ENCODE peak calls at places on chromosomes 2 and 18, in seven cellular contexts. C is cardiac fibroblast, D is MCF 10A, G is progenitor cell of endocrine pancreas, J is foreskin fibroblast, B is AG09309, K is right atrium auricular region. T is an unnamed sample.

GRCh38 chr2:103285354-103285753 is 523.5 kb downstream of the TMEM182 start:
- DNase-seq in C (no peak), D (no peak), G (no peak), J (no peak), B (no peak), K (no peak), T (no peak)

GRCh38 chr2:217393585-217394032 is 533.7 kb upstream of the TNP1 start:
- DNase-seq in C (peak; percentile 61), D (peak; percentile 81), G (no peak), J (peak; percentile 95), B (peak; percentile 74), K (peak; percentile 74), T (no peak)

GRCh38 chr2:150585221-150585971 is 97.9 kb upstream of the RND3 start:
- DNase-seq in C (peak; percentile 76), D (no peak), G (no peak), J (peak; percentile 55), B (no peak), K (no peak), T (no peak)

GRCh38 chr2:190628651-190629378 is 20.1 kb upstream of the NAB1 start:
- DNase-seq in C (peak; percentile 55), D (no peak), G (no peak), J (peak; percentile 18), B (no peak), K (no peak), T (no peak)

GRCh38 chr2:27059141-27059820 is 7.8 kb downstream of the AGBL5 start:
- DNase-seq in C (peak; percentile 37), D (no peak), G (no peak), J (no peak), B (no peak), K (no peak), T (no peak)

GRCh38 chr2:6576312-6576711 is 289.4 kb downstream of the CMPK2 start:
- DNase-seq in C (no peak), D (peak; percentile 18), G (no peak), J (peak; percentile 67), B (no peak), K (no peak), T (no peak)

GRCh38 chr2:103139628-103140268 is 377.9 kb downstream of the TMEM182 start:
- DNase-seq in C (no peak), D (no peak), G (no peak), J (no peak), B (no peak), K (no peak), T (no peak)

GRCh38 chr2:14517731-14518130 is 114.8 kb upstream of the LRATD1 start:
- DNase-seq in C (no peak), D (no peak), G (no peak), J (peak; percentile 75), B (no peak), K (no peak), T (no peak)

GRCh38 chr2:218832520-218832919 is 917 bp upstream of the PRKAG3 start:
- DNase-seq in C (no peak), D (peak; percentile 58), G (no peak), J (peak; percentile 64), B (no peak), K (peak; percentile 79), T (no peak)

GRCh38 chr18:25038261-25038660 is 313.7 kb downstream of the ZNF521 start:
- DNase-seq in C (no peak), D (no peak), G (no peak), J (no peak), B (no peak), K (no peak), T (peak; percentile 67)

GRCh38 chr2:158179660-158180059 is 78.0 kb downstream of the UPP2 start:
- DNase-seq in C (peak; percentile 59), D (peak; percentile 26), G (no peak), J (peak; percentile 31), B (no peak), K (no peak), T (no peak)

GRCh38 chr2:227153766-227154486 is 10.1 kb downstream of the COL4A4 start:
- DNase-seq in C (peak; percentile 80), D (no peak), G (no peak), J (peak; percentile 16), B (no peak), K (peak; percentile 74), T (no peak)

GRCh38 chr18:47075098-47075883 is 39.9 kb upstream of the ELOA2 start:
- DNase-seq in C (peak; percentile 29), D (peak; percentile 76), G (no peak), J (peak; percentile 61), B (no peak), K (no peak), T (peak; percentile 37)

DNA sequence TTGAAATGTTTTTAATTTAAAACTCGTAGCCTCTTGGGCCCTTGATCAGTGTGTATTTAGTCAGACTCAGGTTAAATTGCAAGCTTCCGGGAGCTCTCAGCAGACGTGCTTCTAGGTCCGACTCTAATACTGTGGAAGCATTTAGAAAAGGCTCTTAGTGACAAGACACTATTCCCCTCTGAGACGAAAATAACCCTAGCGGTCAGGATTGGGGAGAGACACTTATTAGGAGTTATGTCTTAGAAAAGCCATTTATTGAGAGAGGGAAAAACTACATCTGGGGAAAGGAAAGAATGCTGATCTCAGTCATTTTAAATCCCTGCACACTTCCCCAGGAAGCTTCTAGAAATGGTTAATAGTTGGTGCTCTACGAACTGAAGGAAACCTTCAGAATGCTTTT is 110.5 kb upstream of the NCK2 start:
- DNase-seq in C (no peak), D (no peak), G (no peak), J (peak; percentile 4), B (no peak), K (peak; percentile 18), T (no peak)
- TF ChIP-seq CTCF in C (no peak), D (no peak), G (no peak), J (no peak), B (no peak), K (no peak), T (no peak)

GRCh38 chr18:12948055-12948804 is 419 bp downstream of the SEH1L start:
- DNase-seq in C (peak; percentile 96), D (peak; percentile 94), G (peak; percentile 77), J (peak; percentile 98), B (peak; percentile 61), K (peak; percentile 96), T (peak; percentile 86)

GRCh38 chr18:12943200-12943599 is 4.6 kb upstream of the SEH1L start:
- DNase-seq in C (no peak), D (no peak), G (no peak), J (peak; percentile 34), B (no peak), K (no peak), T (no peak)

GRCh38 chr18:12947355-12948054 is at the start of gene SEH1L:
- DNase-seq in C (peak; percentile 99), D (peak; percentile 96), G (peak; percentile 97), J (peak; percentile 99), B (peak; percentile 89), K (peak; percentile 98), T (peak; percentile 99)

GRCh38 chr18:12944724-12945123 is 3.1 kb upstream of the SEH1L start:
- DNase-seq in C (peak; percentile 24), D (peak; percentile 36), G (no peak), J (peak; percentile 38), B (no peak), K (peak; percentile 68), T (no peak)

DNA sequence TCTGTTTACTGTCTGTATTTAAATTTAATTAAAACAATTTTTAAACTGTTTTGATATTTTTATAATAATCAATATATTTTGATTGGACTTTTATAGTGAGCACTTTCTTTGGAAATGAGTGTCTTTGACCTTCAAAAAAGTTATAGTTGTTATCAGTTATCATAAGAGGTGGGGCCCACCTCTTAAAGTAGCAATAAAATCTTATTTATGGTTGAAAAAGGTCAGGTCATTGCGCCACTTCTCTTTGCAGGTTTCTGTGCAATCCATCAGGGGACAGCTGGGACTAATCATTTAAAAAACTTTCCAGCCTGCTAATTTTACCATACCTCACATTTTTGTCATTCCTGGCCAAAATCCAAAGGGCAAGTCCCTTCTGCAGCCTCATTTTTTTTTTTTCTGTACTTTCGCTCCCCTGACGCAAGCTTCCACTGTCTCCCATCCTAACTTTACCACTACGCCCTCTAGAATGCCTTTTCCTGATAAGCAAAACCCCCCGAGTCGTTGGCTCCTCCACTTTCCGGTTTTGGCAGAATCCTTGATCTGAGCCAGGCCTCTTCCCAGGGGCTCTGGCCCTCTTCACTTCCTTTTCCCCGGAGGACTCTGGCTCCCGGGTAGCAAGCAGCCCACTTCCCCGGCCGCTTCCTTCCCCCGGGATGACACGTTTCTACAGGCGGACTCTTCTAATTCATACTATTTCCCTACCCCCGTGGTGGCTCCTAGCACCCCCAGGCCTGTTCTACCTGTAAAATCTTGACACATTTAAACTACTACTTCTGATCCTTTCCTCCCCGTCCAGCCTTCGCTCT is 1.1 kb upstream of the SEH1L start:
- DNase-seq in C (peak; percentile 96), D (peak; percentile 69), G (no peak), J (peak; percentile 93), B (peak; percentile 94), K (peak; percentile 69), T (peak; percentile 48)
- TF ChIP-seq CTCF in C (no peak), D (no peak), G (no peak), J (no peak), B (peak; percentile 8), K (no peak), T (no peak)

GRCh38 chr2:23625726-23626125 is 240.7 kb downstream of the KLHL29 start:
- DNase-seq in C (no peak), D (no peak), G (no peak), J (no peak), B (no peak), K (no peak), T (no peak)

GRCh38 chr2:23624915-23625314 is 239.9 kb downstream of the KLHL29 start:
- DNase-seq in C (no peak), D (no peak), G (no peak), J (no peak), B (no peak), K (no peak), T (no peak)

GRCh38 chr2:23622466-23622865 is 237.5 kb downstream of the KLHL29 start:
- DNase-seq in C (no peak), D (no peak), G (no peak), J (no peak), B (no peak), K (no peak), T (no peak)

GRCh38 chr2:23622966-23623665 is 238.1 kb downstream of the KLHL29 start:
- DNase-seq in C (no peak), D (no peak), G (no peak), J (peak; percentile 57), B (no peak), K (no peak), T (no peak)

DNA sequence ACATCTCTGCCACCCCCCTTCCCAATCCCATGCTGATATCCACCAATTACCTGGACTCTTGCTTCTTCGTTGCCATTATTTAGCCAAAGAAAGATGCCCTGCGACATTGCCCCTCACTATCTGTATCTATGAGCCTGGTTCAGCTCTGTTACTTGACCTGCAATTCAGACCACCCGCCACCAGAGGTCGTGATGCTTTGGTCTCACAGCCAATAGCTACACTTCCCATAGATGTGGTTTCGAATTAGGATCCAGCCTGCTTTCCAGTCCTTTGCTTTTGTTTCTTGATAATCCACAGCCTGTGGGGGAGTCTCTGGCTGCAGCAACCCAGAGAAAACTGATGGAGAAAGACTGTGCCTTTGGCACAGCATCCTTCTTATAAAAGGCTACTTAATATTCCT is 239.4 kb downstream of the KLHL29 start:
- DNase-seq in C (peak; percentile 25), D (peak; percentile 27), G (no peak), J (peak; percentile 20), B (no peak), K (no peak), T (peak; percentile 52)
- TF ChIP-seq CTCF in C (peak; percentile 55), D (peak; percentile 42), G (peak; percentile 49), J (peak; percentile 39), B (peak; percentile 44), K (no peak), T (peak; percentile 71)

DNA sequence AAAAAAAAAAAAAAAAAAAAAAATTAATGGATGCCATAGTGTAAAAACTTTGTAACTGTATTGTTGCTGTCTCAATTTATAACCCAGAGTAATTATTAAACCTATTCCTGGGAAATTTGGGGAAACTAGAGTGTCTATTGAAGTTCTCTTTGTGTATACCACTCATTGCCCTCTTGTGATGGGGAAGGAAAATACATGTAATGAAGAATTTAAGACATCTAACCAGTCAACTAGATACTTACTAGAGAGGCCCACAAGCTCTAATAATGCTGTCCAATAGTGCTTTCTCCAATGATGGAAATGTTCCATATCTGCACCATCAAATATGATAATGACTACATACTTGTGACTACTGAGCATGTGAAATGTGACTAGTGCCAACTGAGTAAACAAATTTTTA is 168.5 kb upstream of the SLC39A10 start:
- DNase-seq in C (no peak), D (no peak), G (no peak), J (peak; percentile 23), B (no peak), K (no peak), T (no peak)
- TF ChIP-seq CTCF in C (no peak), D (no peak), G (no peak), J (no peak), B (no peak), K (no peak), T (no peak)

T was measured in glutamatergic neuron.